ENCODE peak calls at places on chromosomes 16 and 17, in seven cellular contexts. One of them, this sample, is unnamed.

GRCh38 chr17:602436-602835 is 112.2 kb downstream of the VPS53 start:
- DNase-seq in stimulated activated CD4-positive, alpha-beta T cell treated with anti-CD3 and anti-CD28 coated beads, TNF-alpha, amount 100 ng/mL, for 48 hours: no peak
- DNase-seq in heart left ventricle: no peak
- DNase-seq in transverse colon: no peak
- DNase-seq in DND-41: no peak
- DNase-seq in naive thymus-derived CD4-positive, alpha-beta T cell: no peak
- DNase-seq in astrocyte of the cerebellum: no peak
- DNase-seq in this sample: no peak

GRCh38 chr16:9112844-9113186 is 21.4 kb downstream of the HAPSTR1 start:
- DNase-seq in stimulated activated CD4-positive, alpha-beta T cell treated with anti-CD3 and anti-CD28 coated beads, TNF-alpha, amount 100 ng/mL, for 48 hours: no peak
- DNase-seq in heart left ventricle: no peak
- DNase-seq in transverse colon: no peak
- DNase-seq in DND-41: no peak
- DNase-seq in naive thymus-derived CD4-positive, alpha-beta T cell: no peak
- DNase-seq in astrocyte of the cerebellum: no peak
- DNase-seq in this sample: no peak

GRCh38 chr17:7632492-7632894 is 2.6 kb downstream of the SHBG start:
- DNase-seq in stimulated activated CD4-positive, alpha-beta T cell treated with anti-CD3 and anti-CD28 coated beads, TNF-alpha, amount 100 ng/mL, for 48 hours: no peak
- DNase-seq in heart left ventricle: no peak
- DNase-seq in transverse colon: peak
- DNase-seq in DND-41: peak
- DNase-seq in naive thymus-derived CD4-positive, alpha-beta T cell: no peak
- DNase-seq in astrocyte of the cerebellum: no peak
- DNase-seq in this sample: peak

GRCh38 chr17:13835151-13835550 is 233.4 kb upstream of the HS3ST3A1 start:
- DNase-seq in stimulated activated CD4-positive, alpha-beta T cell treated with anti-CD3 and anti-CD28 coated beads, TNF-alpha, amount 100 ng/mL, for 48 hours: no peak
- DNase-seq in heart left ventricle: no peak
- DNase-seq in transverse colon: no peak
- DNase-seq in DND-41: no peak
- DNase-seq in naive thymus-derived CD4-positive, alpha-beta T cell: no peak
- DNase-seq in astrocyte of the cerebellum: peak
- DNase-seq in this sample: no peak

GRCh38 chr17:19322861-19323260 is 39.7 kb downstream of the B9D1 start:
- DNase-seq in stimulated activated CD4-positive, alpha-beta T cell treated with anti-CD3 and anti-CD28 coated beads, TNF-alpha, amount 100 ng/mL, for 48 hours: no peak
- DNase-seq in heart left ventricle: no peak
- DNase-seq in transverse colon: no peak
- DNase-seq in DND-41: no peak
- DNase-seq in naive thymus-derived CD4-positive, alpha-beta T cell: no peak
- DNase-seq in astrocyte of the cerebellum: no peak
- DNase-seq in this sample: no peak

GRCh38 chr17:62791235-62792121 is 16.6 kb downstream of the MARCHF10 start:
- DNase-seq in stimulated activated CD4-positive, alpha-beta T cell treated with anti-CD3 and anti-CD28 coated beads, TNF-alpha, amount 100 ng/mL, for 48 hours: no peak
- DNase-seq in heart left ventricle: no peak
- DNase-seq in transverse colon: no peak
- DNase-seq in DND-41: no peak
- DNase-seq in naive thymus-derived CD4-positive, alpha-beta T cell: no peak
- DNase-seq in astrocyte of the cerebellum: peak
- DNase-seq in this sample: no peak

GRCh38 chr16:87365021-87365713 is 18.4 kb downstream of the FBXO31 start:
- DNase-seq in stimulated activated CD4-positive, alpha-beta T cell treated with anti-CD3 and anti-CD28 coated beads, TNF-alpha, amount 100 ng/mL, for 48 hours: no peak
- DNase-seq in heart left ventricle: peak
- DNase-seq in transverse colon: no peak
- DNase-seq in DND-41: no peak
- DNase-seq in naive thymus-derived CD4-positive, alpha-beta T cell: no peak
- DNase-seq in astrocyte of the cerebellum: no peak
- DNase-seq in this sample: no peak

GRCh38 chr17:48613862-48614694 is 1.0 kb downstream of the HOXB8 start:
- DNase-seq in stimulated activated CD4-positive, alpha-beta T cell treated with anti-CD3 and anti-CD28 coated beads, TNF-alpha, amount 100 ng/mL, for 48 hours: no peak
- DNase-seq in heart left ventricle: no peak
- DNase-seq in transverse colon: no peak
- DNase-seq in DND-41: no peak
- DNase-seq in naive thymus-derived CD4-positive, alpha-beta T cell: no peak
- DNase-seq in astrocyte of the cerebellum: no peak
- DNase-seq in this sample: no peak

GRCh38 chr16:56930516-56931252 is 1.3 kb upstream of the HERPUD1 start:
- DNase-seq in stimulated activated CD4-positive, alpha-beta T cell treated with anti-CD3 and anti-CD28 coated beads, TNF-alpha, amount 100 ng/mL, for 48 hours: no peak
- DNase-seq in heart left ventricle: no peak
- DNase-seq in transverse colon: peak
- DNase-seq in DND-41: no peak
- DNase-seq in naive thymus-derived CD4-positive, alpha-beta T cell: no peak
- DNase-seq in astrocyte of the cerebellum: no peak
- DNase-seq in this sample: peak

GRCh38 chr17:29292992-29293889 is 707 bp downstream of the NUFIP2 start:
- DNase-seq in stimulated activated CD4-positive, alpha-beta T cell treated with anti-CD3 and anti-CD28 coated beads, TNF-alpha, amount 100 ng/mL, for 48 hours: peak
- DNase-seq in heart left ventricle: peak
- DNase-seq in transverse colon: peak
- DNase-seq in DND-41: peak
- DNase-seq in naive thymus-derived CD4-positive, alpha-beta T cell: peak
- DNase-seq in astrocyte of the cerebellum: no peak
- DNase-seq in this sample: peak

GRCh38 chr16:86735727-86736126 is 157.4 kb downstream of the FOXL1 start:
- DNase-seq in stimulated activated CD4-positive, alpha-beta T cell treated with anti-CD3 and anti-CD28 coated beads, TNF-alpha, amount 100 ng/mL, for 48 hours: no peak
- DNase-seq in heart left ventricle: no peak
- DNase-seq in transverse colon: no peak
- DNase-seq in DND-41: no peak
- DNase-seq in naive thymus-derived CD4-positive, alpha-beta T cell: no peak
- DNase-seq in astrocyte of the cerebellum: no peak
- DNase-seq in this sample: no peak

GRCh38 chr16:1496464-1496863 is 3.3 kb downstream of the TELO2 start:
- DNase-seq in stimulated activated CD4-positive, alpha-beta T cell treated with anti-CD3 and anti-CD28 coated beads, TNF-alpha, amount 100 ng/mL, for 48 hours: no peak
- DNase-seq in heart left ventricle: no peak
- DNase-seq in transverse colon: no peak
- DNase-seq in DND-41: no peak
- DNase-seq in naive thymus-derived CD4-positive, alpha-beta T cell: no peak
- DNase-seq in astrocyte of the cerebellum: no peak
- DNase-seq in this sample: no peak

GRCh38 chr17:59890720-59891119 is 2.0 kb downstream of the TUBD1 start:
- DNase-seq in stimulated activated CD4-positive, alpha-beta T cell treated with anti-CD3 and anti-CD28 coated beads, TNF-alpha, amount 100 ng/mL, for 48 hours: no peak
- DNase-seq in heart left ventricle: no peak
- DNase-seq in transverse colon: no peak
- DNase-seq in DND-41: no peak
- DNase-seq in naive thymus-derived CD4-positive, alpha-beta T cell: no peak
- DNase-seq in astrocyte of the cerebellum: no peak
- DNase-seq in this sample: no peak

GRCh38 chr16:85329059-85329812 is 217.0 kb upstream of the CIBAR2 start:
- DNase-seq in stimulated activated CD4-positive, alpha-beta T cell treated with anti-CD3 and anti-CD28 coated beads, TNF-alpha, amount 100 ng/mL, for 48 hours: no peak
- DNase-seq in heart left ventricle: no peak
- DNase-seq in transverse colon: peak
- DNase-seq in DND-41: no peak
- DNase-seq in naive thymus-derived CD4-positive, alpha-beta T cell: no peak
- DNase-seq in astrocyte of the cerebellum: peak
- DNase-seq in this sample: no peak

GRCh38 chr17:66829883-66830282 is 5.0 kb upstream of the CACNG5 start:
- DNase-seq in stimulated activated CD4-positive, alpha-beta T cell treated with anti-CD3 and anti-CD28 coated beads, TNF-alpha, amount 100 ng/mL, for 48 hours: no peak
- DNase-seq in heart left ventricle: no peak
- DNase-seq in transverse colon: no peak
- DNase-seq in DND-41: no peak
- DNase-seq in naive thymus-derived CD4-positive, alpha-beta T cell: no peak
- DNase-seq in astrocyte of the cerebellum: no peak
- DNase-seq in this sample: no peak

GRCh38 chr17:17685775-17686291 is 4.6 kb downstream of the RAI1 start:
- DNase-seq in stimulated activated CD4-positive, alpha-beta T cell treated with anti-CD3 and anti-CD28 coated beads, TNF-alpha, amount 100 ng/mL, for 48 hours: no peak
- DNase-seq in heart left ventricle: peak
- DNase-seq in transverse colon: peak
- DNase-seq in DND-41: no peak
- DNase-seq in naive thymus-derived CD4-positive, alpha-beta T cell: no peak
- DNase-seq in astrocyte of the cerebellum: no peak
- DNase-seq in this sample: peak

GRCh38 chr16:50209548-50210265 is 56.6 kb downstream of the TENT4B start:
- DNase-seq in stimulated activated CD4-positive, alpha-beta T cell treated with anti-CD3 and anti-CD28 coated beads, TNF-alpha, amount 100 ng/mL, for 48 hours: no peak
- DNase-seq in heart left ventricle: no peak
- DNase-seq in transverse colon: peak
- DNase-seq in DND-41: no peak
- DNase-seq in naive thymus-derived CD4-positive, alpha-beta T cell: no peak
- DNase-seq in astrocyte of the cerebellum: no peak
- DNase-seq in this sample: no peak

GRCh38 chr17:41678411-41678906 is 10.2 kb upstream of the EIF1 start:
- DNase-seq in stimulated activated CD4-positive, alpha-beta T cell treated with anti-CD3 and anti-CD28 coated beads, TNF-alpha, amount 100 ng/mL, for 48 hours: no peak
- DNase-seq in heart left ventricle: no peak
- DNase-seq in transverse colon: no peak
- DNase-seq in DND-41: no peak
- DNase-seq in naive thymus-derived CD4-positive, alpha-beta T cell: no peak
- DNase-seq in astrocyte of the cerebellum: no peak
- DNase-seq in this sample: no peak

GRCh38 chr17:3879181-3879580 is 13.7 kb downstream of the CAMKK1 start:
- DNase-seq in stimulated activated CD4-positive, alpha-beta T cell treated with anti-CD3 and anti-CD28 coated beads, TNF-alpha, amount 100 ng/mL, for 48 hours: no peak
- DNase-seq in heart left ventricle: peak
- DNase-seq in transverse colon: no peak
- DNase-seq in DND-41: no peak
- DNase-seq in naive thymus-derived CD4-positive, alpha-beta T cell: no peak
- DNase-seq in astrocyte of the cerebellum: peak
- DNase-seq in this sample: peak

GRCh38 chr17:50534222-50534978 is 1.9 kb downstream of the EPN3 start:
- DNase-seq in stimulated activated CD4-positive, alpha-beta T cell treated with anti-CD3 and anti-CD28 coated beads, TNF-alpha, amount 100 ng/mL, for 48 hours: no peak
- DNase-seq in heart left ventricle: no peak
- DNase-seq in transverse colon: peak
- DNase-seq in DND-41: no peak
- DNase-seq in naive thymus-derived CD4-positive, alpha-beta T cell: no peak
- DNase-seq in astrocyte of the cerebellum: no peak
- DNase-seq in this sample: peak

GRCh38 chr16:28317040-28317880 is 24.9 kb downstream of the SBK1 start:
- DNase-seq in stimulated activated CD4-positive, alpha-beta T cell treated with anti-CD3 and anti-CD28 coated beads, TNF-alpha, amount 100 ng/mL, for 48 hours: peak
- DNase-seq in heart left ventricle: peak
- DNase-seq in transverse colon: peak
- DNase-seq in DND-41: peak
- DNase-seq in naive thymus-derived CD4-positive, alpha-beta T cell: peak
- DNase-seq in astrocyte of the cerebellum: no peak
- DNase-seq in this sample: peak

GRCh38 chr16:87221633-87222032 is 95.6 kb downstream of the C16orf95 start:
- DNase-seq in stimulated activated CD4-positive, alpha-beta T cell treated with anti-CD3 and anti-CD28 coated beads, TNF-alpha, amount 100 ng/mL, for 48 hours: no peak
- DNase-seq in heart left ventricle: no peak
- DNase-seq in transverse colon: no peak
- DNase-seq in DND-41: no peak
- DNase-seq in naive thymus-derived CD4-positive, alpha-beta T cell: no peak
- DNase-seq in astrocyte of the cerebellum: no peak
- DNase-seq in this sample: no peak

GRCh38 chr16:72244853-72245252 is 72.9 kb upstream of the PMFBP1 start:
- DNase-seq in stimulated activated CD4-positive, alpha-beta T cell treated with anti-CD3 and anti-CD28 coated beads, TNF-alpha, amount 100 ng/mL, for 48 hours: no peak
- DNase-seq in heart left ventricle: no peak
- DNase-seq in transverse colon: no peak
- DNase-seq in DND-41: no peak
- DNase-seq in naive thymus-derived CD4-positive, alpha-beta T cell: no peak
- DNase-seq in astrocyte of the cerebellum: no peak
- DNase-seq in this sample: no peak

GRCh38 chr17:16272111-16272510 is 55.1 kb downstream of the PIGL start:
- DNase-seq in stimulated activated CD4-positive, alpha-beta T cell treated with anti-CD3 and anti-CD28 coated beads, TNF-alpha, amount 100 ng/mL, for 48 hours: no peak
- DNase-seq in heart left ventricle: no peak
- DNase-seq in transverse colon: no peak
- DNase-seq in DND-41: no peak
- DNase-seq in naive thymus-derived CD4-positive, alpha-beta T cell: no peak
- DNase-seq in astrocyte of the cerebellum: no peak
- DNase-seq in this sample: no peak

GRCh38 chr17:73833779-73834613 is 189.8 kb upstream of the SDK2 start:
- DNase-seq in stimulated activated CD4-positive, alpha-beta T cell treated with anti-CD3 and anti-CD28 coated beads, TNF-alpha, amount 100 ng/mL, for 48 hours: no peak
- DNase-seq in heart left ventricle: no peak
- DNase-seq in transverse colon: no peak
- DNase-seq in DND-41: no peak
- DNase-seq in naive thymus-derived CD4-positive, alpha-beta T cell: no peak
- DNase-seq in astrocyte of the cerebellum: no peak
- DNase-seq in this sample: no peak

GRCh38 chr17:78375401-78376079 is 2.9 kb upstream of the PGS1 start:
- DNase-seq in stimulated activated CD4-positive, alpha-beta T cell treated with anti-CD3 and anti-CD28 coated beads, TNF-alpha, amount 100 ng/mL, for 48 hours: no peak
- DNase-seq in heart left ventricle: peak
- DNase-seq in transverse colon: no peak
- DNase-seq in DND-41: no peak
- DNase-seq in naive thymus-derived CD4-positive, alpha-beta T cell: no peak
- DNase-seq in astrocyte of the cerebellum: peak
- DNase-seq in this sample: no peak

GRCh38 chr17:77905266-77905665 is 53.2 kb upstream of the TNRC6C start:
- DNase-seq in stimulated activated CD4-positive, alpha-beta T cell treated with anti-CD3 and anti-CD28 coated beads, TNF-alpha, amount 100 ng/mL, for 48 hours: no peak
- DNase-seq in heart left ventricle: no peak
- DNase-seq in transverse colon: no peak
- DNase-seq in DND-41: no peak
- DNase-seq in naive thymus-derived CD4-positive, alpha-beta T cell: no peak
- DNase-seq in astrocyte of the cerebellum: no peak
- DNase-seq in this sample: no peak

GRCh38 chr16:69323428-69323827 is 7.0 kb downstream of the PDF start:
- DNase-seq in stimulated activated CD4-positive, alpha-beta T cell treated with anti-CD3 and anti-CD28 coated beads, TNF-alpha, amount 100 ng/mL, for 48 hours: no peak
- DNase-seq in heart left ventricle: no peak
- DNase-seq in transverse colon: no peak
- DNase-seq in DND-41: no peak
- DNase-seq in naive thymus-derived CD4-positive, alpha-beta T cell: no peak
- DNase-seq in astrocyte of the cerebellum: no peak
- DNase-seq in this sample: no peak

GRCh38 chr16:50006954-50007353 is 18.1 kb upstream of the CNEP1R1 start:
- DNase-seq in stimulated activated CD4-positive, alpha-beta T cell treated with anti-CD3 and anti-CD28 coated beads, TNF-alpha, amount 100 ng/mL, for 48 hours: no peak
- DNase-seq in heart left ventricle: no peak
- DNase-seq in transverse colon: no peak
- DNase-seq in DND-41: no peak
- DNase-seq in naive thymus-derived CD4-positive, alpha-beta T cell: no peak
- DNase-seq in astrocyte of the cerebellum: no peak
- DNase-seq in this sample: no peak

GRCh38 chr17:66682293-66682692 is 152.6 kb upstream of the CACNG5 start:
- DNase-seq in stimulated activated CD4-positive, alpha-beta T cell treated with anti-CD3 and anti-CD28 coated beads, TNF-alpha, amount 100 ng/mL, for 48 hours: no peak
- DNase-seq in heart left ventricle: no peak
- DNase-seq in transverse colon: no peak
- DNase-seq in DND-41: no peak
- DNase-seq in naive thymus-derived CD4-positive, alpha-beta T cell: no peak
- DNase-seq in astrocyte of the cerebellum: no peak
- DNase-seq in this sample: no peak